ENCODE peak calls at places on chromosomes 16 and 17, in five cellular contexts. Q is dorsolateral prefrontal cortex, X is ovary, L is A549, I is HFF-Myc. J is an unnamed sample.

GRCh38 chr17:3032258-3033247 is 30.9 kb downstream of the OR1D5 start:
- DNase-seq in X (no peak), Q (peak), L (no peak), I (no peak), J (no peak)

GRCh38 chr17:64256913-64257807 is 5.9 kb downstream of the TEX2 start:
- DNase-seq in I (no peak), Q (no peak), L (no peak), X (no peak), J (no peak)

GRCh38 chr17:78206298-78206697 is 7.8 kb upstream of the BIRC5 start:
- DNase-seq in X (no peak), L (no peak), Q (no peak), I (no peak), J (no peak)

GRCh38 chr16:67481561-67482259 is 753 bp upstream of the ATP6V0D1 start:
- DNase-seq in X (peak), I (no peak), Q (no peak), L (no peak), J (no peak)

GRCh38 chr17:62109378-62109902 is 44.4 kb upstream of the MED13 start:
- DNase-seq in I (peak), X (no peak), L (peak), Q (no peak), J (no peak)

GRCh38 chr17:46818929-46819859 is 702 bp upstream of the WNT3 start:
- DNase-seq in Q (no peak), I (no peak), L (no peak), X (no peak), J (no peak)

GRCh38 chr17:41516147-41516827 is 2.4 kb downstream of the KRT15 start:
- DNase-seq in Q (no peak), I (no peak), X (no peak), L (no peak), J (no peak)

GRCh38 chr17:56528636-56529170 is 64.8 kb upstream of the NOG start:
- DNase-seq in X (no peak), I (no peak), L (no peak), Q (no peak), J (no peak)

GRCh38 chr16:51773491-51773890 is 622.4 kb upstream of the SALL1 start:
- DNase-seq in X (no peak), I (no peak), L (no peak), Q (no peak), J (no peak)

GRCh38 chr16:86931410-86931941 is 353.1 kb downstream of the FOXL1 start:
- DNase-seq in I (no peak), X (no peak), Q (no peak), L (no peak), J (no peak)

GRCh38 chr17:70969540-70970034 is 800.3 kb downstream of the KCNJ2 start:
- DNase-seq in I (no peak), Q (no peak), L (no peak), X (no peak), J (no peak)

GRCh38 chr16:89363621-89364393 is 126.6 kb downstream of the ANKRD11 start:
- DNase-seq in L (peak), I (peak), X (no peak), Q (no peak), J (no peak)

GRCh38 chr17:79841369-79842135 is 2.3 kb upstream of the CBX4 start:
- DNase-seq in I (no peak), X (peak), L (no peak), Q (no peak), J (no peak)

GRCh38 chr17:67212716-67213417 is 32.1 kb downstream of the HELZ start:
- DNase-seq in X (no peak), I (no peak), Q (no peak), L (no peak), J (no peak)

GRCh38 chr17:75468311-75468754 is 11.9 kb downstream of the TMEM94 start:
- DNase-seq in Q (no peak), L (no peak), I (no peak), X (no peak), J (no peak)

GRCh38 chr16:16871196-16871595 is 492.3 kb downstream of the NPIPA7 start:
- DNase-seq in L (no peak), I (no peak), X (no peak), Q (no peak), J (no peak)

GRCh38 chr16:53588081-53588648 is 85.2 kb upstream of the AKTIP start:
- DNase-seq in L (no peak), Q (no peak), X (no peak), I (no peak), J (no peak)

GRCh38 chr16:47143677-47144558 is at the start of gene NETO2:
- DNase-seq in I (no peak), X (peak), L (peak), Q (peak), J (peak)

GRCh38 chr17:76641501-76641900 is 2.1 kb downstream of the ST6GALNAC1 start:
- DNase-seq in X (no peak), L (peak), Q (no peak), I (no peak), J (no peak)

GRCh38 chr17:79627766-79628690 is 17.2 kb upstream of the RBFOX3 start:
- DNase-seq in X (no peak), L (no peak), I (no peak), Q (no peak), J (peak)

GRCh38 chr17:64183815-64184397 is 54.0 kb upstream of the ERN1 start:
- DNase-seq in X (no peak), L (no peak), I (peak), Q (no peak), J (no peak)

GRCh38 chr16:4390266-4391260 is 18.9 kb downstream of the VASN start:
- DNase-seq in I (no peak), L (no peak), Q (no peak), X (no peak), J (no peak)

GRCh38 chr16:4387769-4388168 is 16.1 kb downstream of the VASN start:
- DNase-seq in Q (no peak), X (no peak), I (no peak), L (no peak), J (no peak)

GRCh38 chr16:4386951-4387565 is 15.4 kb downstream of the VASN start:
- DNase-seq in I (no peak), Q (no peak), X (no peak), L (no peak), J (no peak)

GRCh38 chr16:4388275-4389021 is 16.8 kb downstream of the VASN start:
- DNase-seq in X (no peak), I (no peak), L (no peak), Q (no peak), J (no peak)

DNA sequence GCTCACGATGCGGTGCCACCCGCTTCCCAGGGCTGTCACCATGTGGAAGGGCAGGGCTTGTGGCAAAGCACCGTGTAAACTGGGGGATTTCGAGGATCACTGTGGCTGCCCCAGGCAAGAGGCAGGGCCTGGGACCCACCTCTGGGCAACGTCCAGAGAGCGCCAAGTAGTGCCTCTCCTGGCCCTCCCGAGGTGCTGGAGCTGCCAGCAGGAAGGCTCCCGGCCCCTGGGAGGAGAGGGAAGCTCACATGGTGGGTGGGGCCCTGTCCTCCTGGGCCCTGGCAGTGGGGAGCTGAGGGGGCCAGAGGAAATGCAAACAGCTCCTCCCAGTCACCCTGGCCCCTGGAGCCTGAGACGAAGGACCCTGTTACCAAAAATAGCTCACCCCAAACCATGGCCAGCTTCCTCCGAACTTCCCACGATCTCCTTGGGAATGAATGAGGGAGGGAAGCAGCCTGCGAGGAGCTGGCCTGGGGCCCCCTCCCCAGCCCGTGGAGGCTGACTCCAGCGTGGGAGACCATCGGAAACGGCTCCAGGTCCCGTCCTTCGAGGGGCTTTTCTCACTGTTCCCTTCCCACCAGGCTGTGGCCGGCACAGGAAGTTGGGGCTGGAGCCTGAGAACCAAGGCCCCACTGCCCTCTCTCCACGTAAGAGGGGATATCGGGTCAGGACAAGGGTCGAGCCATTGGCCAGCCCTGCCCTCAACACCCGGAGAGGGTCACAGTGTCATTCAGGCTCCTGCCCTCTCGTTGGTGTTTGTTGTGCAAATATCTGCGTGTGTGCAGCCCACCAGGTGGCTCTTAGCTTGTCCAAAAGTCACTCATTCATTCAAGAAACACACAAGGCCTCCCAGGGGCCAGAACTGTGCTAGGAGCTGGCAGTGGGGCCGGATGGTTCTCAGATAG is 17.7 kb downstream of the VASN start:
- DNase-seq in Q (no peak), X (no peak), L (no peak), I (no peak), J (no peak)
- TF ChIP-seq CTCF in Q (no peak), X (no peak), L (no peak), I (no peak), J (no peak)

GRCh38 chr16:24976971-24977672 is 38.0 kb downstream of the ARHGAP17 start:
- DNase-seq in I (no peak), Q (no peak), L (no peak), X (no peak), J (no peak)

GRCh38 chr16:24978370-24978914 is 36.7 kb downstream of the ARHGAP17 start:
- DNase-seq in Q (no peak), I (no peak), X (no peak), L (no peak), J (no peak)

GRCh38 chr16:24975428-24975889 is 39.7 kb downstream of the ARHGAP17 start:
- DNase-seq in X (no peak), I (no peak), L (peak), Q (no peak), J (no peak)

GRCh38 chr16:24976061-24976779 is 38.9 kb downstream of the ARHGAP17 start:
- DNase-seq in L (no peak), X (no peak), I (no peak), Q (no peak), J (no peak)

DNA sequence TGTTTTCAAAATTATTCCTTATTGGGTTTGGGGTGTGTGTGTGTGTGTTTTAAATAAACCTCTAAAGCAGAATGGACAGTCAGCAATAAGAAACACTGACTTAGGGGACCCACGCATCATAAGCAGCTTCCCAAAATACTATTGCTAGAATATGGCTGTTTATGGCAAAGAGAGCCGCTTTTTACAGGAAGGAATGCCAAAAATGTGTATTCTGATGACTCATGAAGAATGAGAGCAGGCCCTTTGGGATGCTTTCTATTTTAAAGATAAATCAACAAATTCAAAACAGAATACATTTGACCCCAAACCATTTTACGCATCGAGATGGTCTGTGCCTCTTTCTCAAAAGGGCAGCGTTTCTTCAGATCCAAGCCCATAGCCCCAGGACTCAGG is 37.5 kb downstream of the ARHGAP17 start:
- DNase-seq in Q (no peak), I (peak), X (no peak), L (peak), J (no peak)
- TF ChIP-seq CTCF in Q (no peak), I (no peak), X (no peak), L (no peak), J (no peak)

DNA sequence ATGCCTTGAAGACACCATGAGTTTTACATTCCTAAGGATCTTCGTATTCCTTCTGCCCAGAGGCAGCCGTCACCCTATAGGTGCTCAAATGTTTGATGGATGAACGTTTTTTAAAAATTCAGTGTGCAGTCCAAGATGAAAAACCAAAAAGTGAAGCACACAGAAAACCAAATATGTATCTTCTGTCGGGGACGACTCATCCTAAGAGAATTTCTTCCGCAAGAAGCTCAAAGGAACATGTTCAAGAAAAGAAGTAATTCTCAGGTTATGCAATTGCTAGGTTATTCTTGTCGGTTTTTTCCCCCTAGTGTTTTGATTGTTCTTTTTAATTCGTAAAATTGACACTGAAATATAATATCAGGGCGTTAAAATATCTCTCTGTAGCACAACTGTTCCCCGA is 1.4 kb downstream of the CENPV start:
- DNase-seq in X (no peak), I (no peak), Q (no peak), L (no peak), J (no peak)
- TF ChIP-seq CTCF in X (no peak), I (no peak), Q (no peak), L (no peak), J (peak)

DNA sequence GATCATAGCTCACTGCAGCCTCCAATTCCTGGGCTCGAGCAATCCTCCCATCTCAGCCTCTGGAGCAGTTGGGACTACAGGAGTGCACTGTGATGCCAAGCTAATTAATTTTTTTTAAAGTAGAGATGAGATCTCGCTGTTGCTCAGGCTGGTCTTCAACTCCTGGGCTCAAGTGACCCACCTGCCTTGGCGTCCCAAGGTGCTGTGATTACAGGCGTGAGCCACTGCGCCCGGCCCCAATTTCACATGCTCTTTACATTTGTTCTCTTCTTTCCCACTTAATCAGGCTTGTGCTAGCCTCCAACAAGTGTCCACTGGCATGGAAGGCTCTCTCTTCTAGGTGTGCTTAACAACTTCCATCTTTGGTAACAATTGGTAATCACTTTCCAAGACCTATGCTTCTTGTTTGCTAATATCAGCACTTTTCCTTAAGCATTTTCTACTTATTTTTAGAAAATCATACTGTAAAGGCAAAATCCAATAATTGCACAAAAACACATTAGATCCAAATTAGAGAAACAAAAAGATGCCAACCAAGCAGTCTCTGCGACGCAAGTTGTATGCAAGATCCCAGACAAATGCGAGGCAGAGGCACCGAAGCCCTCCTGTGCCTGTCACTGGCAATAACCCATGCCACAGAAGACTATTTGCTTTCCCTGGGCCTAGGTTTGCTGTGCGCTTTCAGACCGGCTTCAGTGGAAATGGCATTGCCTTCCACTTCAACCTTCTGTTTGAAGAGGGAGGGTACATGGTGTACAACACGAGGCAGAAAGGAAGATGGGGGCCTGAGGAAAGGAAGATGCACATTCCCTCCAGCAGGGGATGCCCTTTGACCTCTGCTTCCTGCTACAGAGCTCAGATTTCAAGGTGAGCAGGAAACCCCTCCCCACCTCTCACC is 52.6 kb downstream of the NOS2 start:
- DNase-seq in L (peak), X (no peak), I (no peak), Q (no peak), J (no peak)
- TF ChIP-seq CTCF in L (no peak), X (no peak), I (peak), Q (no peak), J (peak)

GRCh38 chr17:19242323-19242722 is 5.2 kb downstream of the EPN2 start:
- DNase-seq in L (no peak), X (no peak), Q (no peak), I (no peak), J (no peak)

GRCh38 chr17:19238167-19238505 is 970 bp downstream of the EPN2 start:
- DNase-seq in I (no peak), Q (no peak), L (peak), X (peak), J (no peak)

GRCh38 chr17:19239544-19239943 is 2.4 kb downstream of the EPN2 start:
- DNase-seq in I (no peak), L (no peak), X (peak), Q (no peak), J (no peak)

GRCh38 chr17:19242926-19243325 is 5.8 kb downstream of the EPN2 start:
- DNase-seq in L (no peak), Q (no peak), X (peak), I (no peak), J (no peak)

DNA sequence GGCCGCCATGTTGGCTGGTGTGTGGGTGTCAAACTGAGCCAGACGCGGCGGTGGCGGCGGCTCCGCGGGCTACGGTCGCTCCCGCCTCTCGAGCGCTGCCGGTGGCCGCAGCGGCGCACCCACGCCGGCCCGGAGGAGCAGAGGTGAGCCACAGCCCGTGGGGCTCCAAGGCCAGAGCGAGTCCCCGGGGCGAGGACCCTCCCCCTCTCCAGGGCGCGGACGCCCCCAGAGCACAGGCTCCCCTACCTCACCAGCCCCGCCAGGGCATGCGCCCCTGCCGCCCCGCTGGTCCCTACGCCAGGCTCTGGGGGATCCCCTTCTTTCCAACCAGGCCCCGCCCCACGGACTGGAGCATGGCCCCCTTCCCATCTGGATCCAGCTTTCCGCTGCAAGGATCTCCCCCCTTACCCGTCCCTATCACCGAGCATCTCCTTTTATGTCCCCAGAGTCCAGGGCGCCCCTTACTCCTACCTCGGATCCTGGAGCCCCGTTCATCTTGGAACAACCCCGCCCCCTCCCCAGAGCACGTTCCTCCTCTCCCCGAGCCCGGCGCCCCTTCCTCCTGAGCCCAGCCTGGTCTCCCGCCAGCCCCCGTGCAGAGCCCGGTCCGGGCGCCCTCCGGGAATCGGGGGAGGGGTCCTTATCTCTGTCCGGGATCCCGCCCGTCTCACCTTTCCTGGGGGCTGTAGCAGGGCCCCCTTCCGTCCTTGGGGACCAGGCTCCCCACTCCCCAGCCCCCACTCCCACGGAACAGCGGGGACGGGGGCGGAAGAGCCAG is 412 bp downstream of the EPN2 start:
- DNase-seq in Q (peak), L (peak), I (no peak), X (peak), J (no peak)
- TF ChIP-seq CTCF in Q (peak), L (peak), I (no peak), X (no peak), J (peak)

J was measured in type B pancreatic cell.